ENCODE peak calls at places on chromosomes 6 and 20, in ten cellular contexts. K is brain microvascular endothelial cell, Y is glutamatergic neuron, D is GM06990, R is pancreas, T is omental fat pad, Z is heart left ventricle, O is A549, G is AG04450, M is astrocyte. C is an unnamed sample.
A peak's percentile ranks its signal among the peaks of the same experiment; 100 is the strongest.

GRCh38 chr6:35291491-35291890 is 6.1 kb upstream of the DEF6 start:
- DNase-seq in K (no peak), Y (no peak), D (no peak), R (no peak), T (no peak), Z (no peak), O (no peak), G (no peak), M (no peak), C (no peak)

GRCh38 chr6:39561536-39562266 is 163.5 kb downstream of the KIF6 start:
- DNase-seq in K (no peak), Y (no peak), D (no peak), R (peak; percentile 39), T (no peak), Z (no peak), O (no peak), G (no peak), M (peak; percentile 74), C (no peak)

GRCh38 chr6:132063738-132064137 is 112.6 kb upstream of the CCN2 start:
- DNase-seq in K (peak; percentile 88), Y (no peak), D (no peak), R (no peak), T (no peak), Z (no peak), O (peak; percentile 17), G (peak; percentile 47), M (peak; percentile 93), C (peak; percentile 50)

GRCh38 chr6:166008441-166009369 is 158.9 kb downstream of the TBXT start:
- DNase-seq in K (peak; percentile 80), Y (peak; percentile 63), D (no peak), R (no peak), T (no peak), Z (peak; percentile 69), O (peak; percentile 57), G (no peak), M (peak; percentile 70), C (no peak)

GRCh38 chr6:75934643-75935472 is 137.6 kb downstream of the IMPG1 start:
- DNase-seq in K (peak; percentile 73), Y (peak; percentile 52), D (peak; percentile 33), R (peak; percentile 44), T (no peak), Z (no peak), O (peak; percentile 73), G (peak; percentile 55), M (peak; percentile 66), C (peak; percentile 53)

GRCh38 chr20:46438156-46438750 is 31.8 kb upstream of the ELMO2 start:
- DNase-seq in K (peak; percentile 47), Y (no peak), D (no peak), R (no peak), T (no peak), Z (no peak), O (peak; percentile 65), G (no peak), M (peak; percentile 3), C (peak; percentile 49)

GRCh38 chr20:5471368-5471767 is 154.6 kb upstream of the PROKR2 start:
- DNase-seq in K (no peak), Y (no peak), D (no peak), R (no peak), T (no peak), Z (no peak), O (no peak), G (no peak), M (no peak), C (no peak)

GRCh38 chr6:137357948-137358266 is 136.3 kb downstream of the OLIG3 start:
- DNase-seq in K (no peak), Y (no peak), D (no peak), R (no peak), T (no peak), Z (no peak), O (no peak), G (no peak), M (no peak), C (no peak)

GRCh38 chr20:14142171-14142570 is 146.9 kb downstream of the MACROD2 start:
- DNase-seq in K (peak; percentile 70), Y (peak; percentile 57), D (no peak), R (peak; percentile 56), T (no peak), Z (no peak), O (peak; percentile 58), G (peak; percentile 2), M (peak; percentile 26), C (peak; percentile 43)
- TF ChIP-seq CTCF in K (peak; percentile 71), Y (peak; percentile 29), D (peak; percentile 34), R (no peak), T (no peak), Z (peak; percentile 48), O (peak; percentile 85), G (peak; percentile 45), M (peak; percentile 52), C (no peak)

DNA sequence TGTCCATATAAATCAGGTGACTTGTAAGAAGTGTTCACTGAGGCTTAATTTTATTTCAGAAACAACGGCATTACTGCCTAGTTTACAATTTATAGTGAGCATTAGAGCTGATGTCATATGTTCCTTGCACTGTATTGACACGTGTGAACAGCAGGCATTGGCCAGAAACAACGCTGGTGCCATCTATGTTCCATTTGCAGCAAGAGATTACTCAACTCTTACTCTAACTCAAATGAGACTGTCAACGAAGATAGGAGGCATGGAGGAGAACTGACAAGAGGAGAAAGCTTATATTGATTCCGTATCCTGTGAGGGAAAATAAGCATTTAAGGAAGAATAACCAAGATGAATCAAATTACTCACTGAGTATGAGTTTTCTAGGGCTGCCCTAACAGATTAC is 48.4 kb downstream of the MTFR2 start:
- DNase-seq in K (no peak), Y (no peak), D (no peak), R (no peak), T (no peak), Z (no peak), O (no peak), G (no peak), M (no peak), C (no peak)
- TF ChIP-seq CTCF in K (no peak), Y (no peak), D (no peak), R (no peak), T (no peak), Z (no peak), O (no peak), G (no peak), M (no peak), C (no peak)

DNA sequence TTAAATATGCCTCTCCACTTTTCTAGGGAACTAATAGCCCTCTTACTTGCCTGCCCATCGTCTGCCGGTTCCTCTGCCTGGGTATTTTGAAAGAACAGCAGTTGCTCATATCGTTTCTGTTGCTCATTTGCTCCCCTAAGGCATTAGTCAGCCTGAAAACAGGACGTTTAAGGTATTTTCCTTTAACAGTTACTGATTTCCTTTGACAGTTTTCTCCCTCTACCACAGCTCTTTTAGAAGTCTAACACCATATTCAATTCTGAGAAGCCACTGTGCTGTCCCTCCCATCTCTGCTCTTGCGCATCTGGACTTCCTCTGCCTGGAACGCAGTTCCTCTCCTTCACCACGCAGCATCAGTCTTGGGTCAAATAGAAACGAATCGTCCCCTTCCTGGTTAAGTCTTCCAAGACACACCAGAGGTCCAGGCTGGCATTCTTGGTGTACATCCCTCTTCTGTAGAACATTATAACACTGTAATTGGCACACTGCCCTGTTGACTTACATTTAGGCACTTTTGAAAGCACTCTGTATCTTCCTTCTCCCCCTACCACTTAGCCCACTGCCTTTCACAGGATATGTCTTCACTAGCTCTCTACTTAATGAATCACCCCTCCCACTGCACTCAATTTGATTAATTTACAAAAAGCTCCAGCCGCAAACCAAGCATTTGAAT is 141.0 kb upstream of the CARMIL1 start:
- DNase-seq in K (peak; percentile 67), Y (no peak), D (peak; percentile 60), R (peak; percentile 38), T (peak; percentile 27), Z (no peak), O (peak; percentile 38), G (peak; percentile 23), M (peak; percentile 65), C (peak; percentile 72)
- TF ChIP-seq CTCF in K (peak; percentile 40), Y (no peak), D (peak; percentile 16), R (no peak), T (no peak), Z (no peak), O (peak; percentile 8), G (peak; percentile 45), M (no peak), C (no peak)

GRCh38 chr6:162887981-162888689 is 160.4 kb downstream of the PACRG start:
- DNase-seq in K (no peak), Y (no peak), D (no peak), R (peak; percentile 24), T (no peak), Z (peak; percentile 70), O (no peak), G (no peak), M (no peak), C (no peak)
- TF ChIP-seq CTCF in K (no peak), Y (no peak), D (no peak), R (no peak), T (no peak), Z (no peak), O (no peak), G (no peak), M (no peak), C (no peak)

GRCh38 chr6:114690625-114691024 is 347.8 kb upstream of the HS3ST5 start:
- DNase-seq in K (no peak), Y (no peak), D (no peak), R (no peak), T (no peak), Z (no peak), O (no peak), G (no peak), M (no peak), C (no peak)
- TF ChIP-seq CTCF in K (no peak), Y (no peak), D (peak; percentile 56), R (no peak), T (no peak), Z (no peak), O (no peak), G (no peak), M (no peak), C (no peak)